ENCODE peak calls at places on chromosome 20, in seven cellular contexts. D is uterus, E is spleen, Q is IMR-90, G is HCT116, I is body of pancreas, M is transverse colon. P is an unnamed sample. For H3K36me3, the result is how much of the 10 kb centered on the place peaks cover.

GRCh38 chr20:49866051-49866450 is 49.3 kb downstream of the SPATA2 start:
- DNase-seq in I (no peak), G (no peak), M (no peak), E (no peak), Q (peak), D (no peak), P (no peak)

GRCh38 chr20:37384683-37385174 is 38.8 kb downstream of the SRC start:
- DNase-seq in M (peak), Q (peak), G (no peak), D (peak), I (peak), E (peak), P (peak)

GRCh38 chr20:61657719-61658377 is 405.8 kb downstream of the CDH4 start:
- DNase-seq in E (peak), G (no peak), Q (no peak), D (no peak), M (no peak), I (no peak), P (no peak)

GRCh38 chr20:37375227-37375626 is 29.3 kb downstream of the SRC start:
- DNase-seq in I (no peak), D (no peak), M (no peak), Q (no peak), E (peak), G (no peak), P (no peak)

GRCh38 chr20:37142708-37143107 is 36.4 kb upstream of the RPN2 start:
- DNase-seq in D (no peak), Q (peak), I (no peak), M (no peak), G (no peak), E (no peak), P (no peak)

GRCh38 chr20:36856691-36857635 is 19.0 kb upstream of the TLDC2 start:
- DNase-seq in G (no peak), E (peak), M (no peak), Q (peak), I (no peak), D (no peak), P (no peak)

GRCh38 chr20:16245879-16246278 is 327.4 kb downstream of the KIF16B start:
- DNase-seq in Q (no peak), M (no peak), D (no peak), E (no peak), I (no peak), G (no peak), P (no peak)

GRCh38 chr20:62771396-62772102 is 24.7 kb upstream of the MRGBP start:
- DNase-seq in I (no peak), D (no peak), G (no peak), M (no peak), Q (no peak), E (peak), P (no peak)

GRCh38 chr20:10654630-10655029 is 19.2 kb downstream of the JAG1 start:
- DNase-seq in Q (no peak), E (no peak), M (peak), G (no peak), D (no peak), I (peak), P (peak)

GRCh38 chr20:32536861-32537656 is 48.1 kb downstream of the NOL4L start:
- DNase-seq in M (peak), G (no peak), E (peak), I (peak), Q (no peak), D (no peak), P (peak)

GRCh38 chr20:55538261-55538908 is 466.9 kb downstream of the CBLN4 start:
- DNase-seq in Q (no peak), I (no peak), D (no peak), E (no peak), M (no peak), G (no peak), P (no peak)

GRCh38 chr20:55540013-55540412 is 465.3 kb downstream of the CBLN4 start:
- DNase-seq in G (no peak), M (no peak), Q (no peak), I (no peak), E (no peak), D (no peak), P (no peak)

GRCh38 chr20:55544638-55545037 is 460.7 kb downstream of the CBLN4 start:
- DNase-seq in G (no peak), I (no peak), E (no peak), Q (no peak), D (no peak), M (no peak), P (no peak)

GRCh38 chr20:55535366-55535765 is 470.0 kb downstream of the CBLN4 start:
- DNase-seq in M (no peak), Q (no peak), E (no peak), D (no peak), G (no peak), I (no peak), P (no peak)

GRCh38 chr20:55540486-55540885 is 464.8 kb downstream of the CBLN4 start:
- DNase-seq in Q (no peak), M (no peak), G (no peak), E (no peak), I (no peak), D (no peak), P (no peak)
- H3K36me3 ChIP-seq in Q (under half), M (under half), G (under half), E (under half), I (under half), D (under half), P (under half)

DNA sequence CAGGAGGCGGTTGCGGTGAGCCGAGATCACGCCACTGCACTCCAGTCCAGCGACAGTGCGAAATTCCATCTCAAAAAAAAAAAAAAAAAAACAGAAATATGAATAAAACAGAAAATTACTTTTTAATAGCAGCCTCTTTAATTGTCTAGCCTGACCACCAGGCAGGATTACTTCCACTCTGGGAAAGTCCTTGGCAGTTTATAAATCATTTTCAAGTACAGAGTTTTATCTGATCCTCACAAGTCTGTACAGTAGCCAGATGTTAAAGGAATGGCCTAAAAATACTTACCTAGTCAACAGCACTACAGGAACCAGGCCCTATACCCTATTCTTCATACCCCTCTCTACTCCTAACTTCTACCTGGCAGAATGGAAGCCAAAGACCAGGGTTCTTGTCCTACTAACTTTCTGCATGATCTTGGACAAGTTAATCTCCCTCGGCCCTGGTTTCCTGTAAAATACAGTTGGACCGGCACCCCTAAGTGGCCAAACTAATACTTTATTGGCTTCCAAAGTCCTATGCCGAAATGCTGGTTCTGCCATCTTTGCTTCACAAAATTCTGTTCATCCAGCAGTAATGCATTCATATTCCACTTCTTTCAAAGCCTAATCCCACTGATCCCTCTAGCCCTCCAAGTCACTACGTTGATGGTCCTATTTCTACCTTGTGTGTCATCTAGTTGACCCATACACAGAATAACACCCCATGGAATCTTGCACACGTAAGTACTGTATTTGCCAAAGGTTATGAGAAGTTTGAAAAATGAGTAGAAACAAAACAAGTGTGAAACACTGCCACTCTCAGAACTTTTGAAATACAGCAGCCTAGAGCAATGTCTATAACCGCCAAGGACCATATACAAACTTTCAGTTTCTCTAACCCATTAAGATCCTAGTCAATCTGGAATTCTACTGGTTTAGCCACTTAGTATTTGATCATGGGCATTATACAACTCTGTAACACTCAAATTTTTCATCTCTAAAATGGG is 1.7 kb downstream of the EIF2S2 start:
- DNase-seq in Q (peak), E (no peak), G (no peak), I (no peak), M (no peak), D (no peak), P (no peak)
- TF ChIP-seq POLR2A in Q (no peak), E (no peak), G (no peak), I (no peak), M (no peak), D (no peak), P (no peak)

GRCh38 chr20:35146299-35146921 is 726 bp downstream of the EDEM2 start:
- DNase-seq in Q (no peak), E (peak), M (no peak), I (peak), G (no peak), D (no peak), P (no peak)
- TF ChIP-seq CTCF in Q (no peak), E (no peak), M (peak), I (no peak), G (no peak), D (no peak), P (no peak)

DNA sequence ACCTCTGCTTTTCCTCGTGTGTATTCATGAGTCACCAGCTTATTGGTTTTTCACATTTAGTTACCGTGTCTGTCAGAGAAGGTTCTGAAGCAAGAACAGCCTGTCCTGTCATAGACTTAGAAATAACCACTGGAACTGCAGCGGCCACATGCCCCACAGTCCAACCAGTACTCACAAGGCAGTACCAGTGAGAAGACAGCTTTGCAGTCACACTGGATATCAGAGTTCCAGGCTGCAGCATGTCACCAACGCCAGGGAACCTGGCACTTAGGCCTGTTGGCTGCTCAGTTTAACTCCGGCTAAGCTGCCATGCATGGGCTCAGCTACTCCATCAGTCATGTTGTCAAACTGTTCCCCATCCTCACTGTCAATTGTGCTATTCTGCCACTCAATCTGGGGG is 40.1 kb downstream of the ADNP start:
- DNase-seq in E (peak), D (no peak), G (no peak), I (no peak), M (no peak), Q (peak), P (no peak)
- H3K36me3 ChIP-seq in E (half or more), D (under half), G (under half), I (under half), M (under half), Q (under half), P (half or more)

GRCh38 chr20:23363257-23363649 is 1.3 kb downstream of the GZF1 start:
- DNase-seq in Q (no peak), E (no peak), G (no peak), D (no peak), I (peak), M (no peak), P (no peak)

GRCh38 chr20:23365390-23366165 is 3.6 kb downstream of the GZF1 start:
- DNase-seq in D (no peak), M (no peak), I (no peak), E (peak), Q (no peak), G (no peak), P (no peak)

GRCh38 chr20:23361651-23362391 is at the start of gene GZF1:
- DNase-seq in M (peak), G (peak), E (peak), I (peak), D (peak), Q (peak), P (peak)

GRCh38 chr20:23361108-23361650 is 803 bp upstream of the GZF1 start:
- DNase-seq in D (no peak), M (no peak), Q (peak), E (no peak), I (peak), G (no peak), P (no peak)

DNA sequence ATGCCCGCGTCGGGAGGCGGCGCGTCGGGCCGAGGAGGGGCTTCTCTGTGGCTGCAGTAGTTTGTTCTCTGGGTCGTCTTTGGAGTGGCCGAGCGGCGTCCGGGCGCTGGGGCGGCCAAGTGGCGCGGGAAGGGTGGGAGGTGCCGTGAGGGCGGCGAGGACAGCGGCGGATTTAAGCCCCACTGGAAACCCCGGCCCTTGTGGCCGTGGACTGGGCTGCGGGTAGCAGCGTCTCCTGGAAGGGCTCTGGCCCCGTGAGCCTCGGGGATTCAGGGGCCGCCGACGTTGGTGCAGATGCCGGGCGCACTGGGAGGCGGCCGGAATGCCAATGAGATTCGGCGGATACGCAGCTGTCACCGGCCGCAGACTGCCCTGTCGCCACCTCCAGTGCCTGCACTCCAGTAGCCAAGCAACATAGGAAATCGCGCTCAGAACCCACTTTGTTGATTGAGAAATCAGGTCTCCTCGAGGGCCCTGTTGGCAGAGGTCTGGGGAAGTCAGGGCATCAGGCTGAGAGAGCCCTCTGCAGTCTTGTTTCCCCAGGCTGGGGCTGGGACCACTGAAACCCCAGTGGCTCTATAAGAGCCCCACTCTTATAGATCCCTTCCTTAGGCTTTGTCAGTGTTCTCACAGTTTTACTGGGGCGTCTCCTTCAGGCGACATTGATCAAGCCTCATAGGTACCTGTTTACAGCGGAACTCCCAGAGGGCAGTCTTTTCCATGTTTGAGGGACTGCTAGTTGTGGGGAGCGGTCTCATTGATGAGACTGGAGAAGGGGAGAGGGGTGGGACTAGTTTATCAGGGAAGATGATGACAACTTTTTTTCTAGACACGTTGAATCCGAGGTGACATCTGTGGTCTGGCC is 642 bp downstream of the GZF1 start:
- DNase-seq in D (no peak), E (no peak), I (peak), M (peak), Q (peak), G (no peak), P (peak)
- TF ChIP-seq POLR2A in D (no peak), E (no peak), I (peak), M (peak), Q (peak), G (no peak), P (no peak)

P was measured in stomach.